ENCODE peak calls at places on chromosomes 6 and 20, in four cellular contexts. One of them, this sample, is unnamed.

GRCh38 chr20:32278199-32278643 is 770 bp downstream of the KIF3B start:
- DNase-seq in stomach: no peak
- DNase-seq in HFF-Myc: no peak
- DNase-seq in germinal center: peak; percentile 82
- DNase-seq in this sample: no peak

GRCh38 chr6:165849539-165850430 is 186.7 kb upstream of the PDE10A start:
- DNase-seq in stomach: no peak
- DNase-seq in germinal center: no peak
- DNase-seq in HFF-Myc: no peak
- DNase-seq in this sample: peak; percentile 66

GRCh38 chr20:51639206-51639832 is 96.8 kb upstream of the NFATC2 start:
- DNase-seq in germinal center: peak; percentile 63
- DNase-seq in HFF-Myc: no peak
- DNase-seq in stomach: peak; percentile 70
- DNase-seq in this sample: peak; percentile 77

GRCh38 chr6:136138003-136138402 is 112.1 kb downstream of the MTFR2 start:
- DNase-seq in germinal center: no peak
- DNase-seq in HFF-Myc: no peak
- DNase-seq in stomach: no peak
- DNase-seq in this sample: no peak

GRCh38 chr20:45429618-45430017 is 13.7 kb downstream of the PIGT start:
- DNase-seq in germinal center: no peak
- DNase-seq in stomach: no peak
- DNase-seq in HFF-Myc: no peak
- DNase-seq in this sample: no peak

GRCh38 chr6:147248859-147249258 is 44.6 kb downstream of the STXBP5 start:
- DNase-seq in stomach: no peak
- DNase-seq in HFF-Myc: no peak
- DNase-seq in germinal center: no peak
- DNase-seq in this sample: no peak

GRCh38 chr6:43831211-43831610 is 61.2 kb downstream of the VEGFA start:
- DNase-seq in stomach: no peak
- DNase-seq in HFF-Myc: no peak
- DNase-seq in germinal center: no peak
- DNase-seq in this sample: no peak

GRCh38 chr6:161009991-161010390 is 18.4 kb downstream of the MAP3K4 start:
- DNase-seq in HFF-Myc: no peak
- DNase-seq in stomach: no peak
- DNase-seq in germinal center: no peak
- DNase-seq in this sample: no peak

GRCh38 chr20:32903666-32904175 is 45.0 kb downstream of the EFCAB8 start:
- DNase-seq in HFF-Myc: no peak
- DNase-seq in germinal center: no peak
- DNase-seq in stomach: no peak
- DNase-seq in this sample: no peak

GRCh38 chr20:22525069-22525820 is 59.1 kb downstream of the FOXA2 start:
- DNase-seq in germinal center: no peak
- DNase-seq in stomach: no peak
- DNase-seq in HFF-Myc: no peak
- DNase-seq in this sample: no peak

GRCh38 chr6:136405410-136406029 is 115.9 kb upstream of the BCLAF1 start:
- DNase-seq in stomach: no peak
- DNase-seq in germinal center: no peak
- DNase-seq in HFF-Myc: no peak
- DNase-seq in this sample: peak; percentile 24

GRCh38 chr20:63082308-63082938 is 75.7 kb upstream of the BHLHE23 start:
- DNase-seq in HFF-Myc: peak; percentile 3
- DNase-seq in stomach: peak; percentile 39
- DNase-seq in germinal center: peak; percentile 53
- DNase-seq in this sample: no peak

GRCh38 chr6:24935753-24936152 is at the start of gene RIPOR2:
- DNase-seq in HFF-Myc: no peak
- DNase-seq in germinal center: peak; percentile 63
- DNase-seq in stomach: peak; percentile 56
- DNase-seq in this sample: peak; percentile 40

GRCh38 chr6:46903175-46903574 is 18.6 kb downstream of the ADGRF5 start:
- DNase-seq in HFF-Myc: no peak
- DNase-seq in stomach: no peak
- DNase-seq in germinal center: no peak
- DNase-seq in this sample: no peak